ENCODE peak calls at places on chromosome 1, in five cellular contexts. P, O, K, Z and D are unnamed samples.

GRCh38 chr1:77824083-77824482 is 44.6 kb downstream of the MIGA1 start:
- DNase-seq in P (peak; percentile 71), O (no peak), K (no peak), Z (no peak), D (no peak)

GRCh38 chr1:225428879-225429455 is 1.1 kb upstream of the LBR start:
- DNase-seq in P (no peak), O (no peak), K (no peak), Z (no peak), D (no peak)

GRCh38 chr1:2596530-2597333 is 10.2 kb downstream of the PRXL2B start:
- DNase-seq in P (no peak), O (no peak), K (no peak), Z (peak; percentile 43), D (no peak)

GRCh38 chr1:87684786-87685185 is 356.1 kb downstream of the LMO4 start:
- DNase-seq in P (peak; percentile 72), O (no peak), K (no peak), Z (no peak), D (no peak)

GRCh38 chr1:198128528-198128927 is 28.3 kb upstream of the NEK7 start:
- DNase-seq in P (peak; percentile 58), O (no peak), K (no peak), Z (no peak), D (no peak)

GRCh38 chr1:213783898-213784297 is 203.9 kb upstream of the PROX1 start:
- DNase-seq in P (no peak), O (no peak), K (no peak), Z (no peak), D (no peak)

GRCh38 chr1:54107131-54107530 is 45.7 kb downstream of the CDCP2 start:
- DNase-seq in P (peak; percentile 38), O (no peak), K (peak; percentile 56), Z (no peak), D (no peak)

GRCh38 chr1:187477103-187477502 is 648.4 kb downstream of the PLA2G4A start:
- DNase-seq in P (no peak), O (no peak), K (no peak), Z (no peak), D (no peak)

GRCh38 chr1:8338526-8339202 is 20.8 kb downstream of the SLC45A1 start:
- DNase-seq in P (no peak), O (no peak), K (no peak), Z (no peak), D (no peak)

GRCh38 chr1:206693592-206693991 is 8.9 kb downstream of the MAPKAPK2 start:
- DNase-seq in P (peak; percentile 50), O (no peak), K (peak; percentile 73), Z (no peak), D (peak; percentile 62)

GRCh38 chr1:243549791-243550190 is 293.9 kb downstream of the SDCCAG8 start:
- DNase-seq in P (no peak), O (no peak), K (no peak), Z (no peak), D (no peak)

GRCh38 chr1:15260418-15261154 is 13.6 kb downstream of the FHAD1 start:
- DNase-seq in P (peak; percentile 61), O (no peak), K (peak; percentile 54), Z (no peak), D (no peak)

GRCh38 chr1:101025283-101025679 is 303 bp downstream of the DPH5 start:
- DNase-seq in P (peak; percentile 32), O (no peak), K (no peak), Z (no peak), D (no peak)

GRCh38 chr1:66354311-66354922 is 179.5 kb upstream of the SGIP1 start:
- DNase-seq in P (peak; percentile 69), O (no peak), K (no peak), Z (no peak), D (no peak)

GRCh38 chr1:212285685-212286436 is 651 bp downstream of the PPP2R5A start:
- DNase-seq in P (peak; percentile 35), O (peak; percentile 64), K (no peak), Z (peak; percentile 88), D (peak; percentile 61)

GRCh38 chr1:113057006-113057405 is 16.0 kb upstream of the LRIG2 start:
- DNase-seq in P (no peak), O (no peak), K (no peak), Z (no peak), D (no peak)

GRCh38 chr1:218250492-218250891 is 34.6 kb upstream of the RRP15 start:
- DNase-seq in P (no peak), O (no peak), K (no peak), Z (no peak), D (no peak)

GRCh38 chr1:225881081-225882007 is 836 bp downstream of the TMEM63A start:
- DNase-seq in P (peak; percentile 60), O (peak; percentile 51), K (no peak), Z (peak; percentile 90), D (peak; percentile 42)

GRCh38 chr1:37628026-37628556 is 6.6 kb downstream of the RSPO1 start:
- DNase-seq in P (no peak), O (no peak), K (no peak), Z (no peak), D (no peak)

GRCh38 chr1:44830900-44831304 is 12.2 kb downstream of the PTCH2 start:
- DNase-seq in P (no peak), O (no peak), K (no peak), Z (no peak), D (no peak)

DNA sequence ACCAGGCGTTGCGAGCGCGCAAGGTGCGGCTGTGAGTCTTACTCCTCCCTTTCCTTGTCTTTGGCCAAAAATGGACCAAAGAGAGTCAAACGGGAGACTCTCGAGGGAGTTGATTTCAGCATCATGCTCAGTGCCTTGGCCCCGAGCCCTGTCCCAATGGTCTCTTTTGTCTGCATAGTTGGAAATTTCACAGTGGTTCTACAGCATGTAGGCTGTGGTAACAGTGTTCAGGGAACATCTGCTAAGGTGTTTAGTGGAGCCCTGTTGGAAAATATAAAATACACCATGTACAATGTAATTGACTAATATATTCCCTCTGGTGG is 2.7 kb downstream of the CACNA1E start:
- DNase-seq in P (no peak), O (no peak), K (no peak), Z (no peak), D (peak; percentile 20)
- H3K27me3 ChIP-seq in P (peaks cover 45% of the 10 kb centered on the region), O (peaks cover 38% of the 10 kb centered on the region), K (peaks cover 34% of the 10 kb centered on the region), Z (peaks cover 8% of the 10 kb centered on the region), D (peaks cover 59% of the 10 kb centered on the region)

DNA sequence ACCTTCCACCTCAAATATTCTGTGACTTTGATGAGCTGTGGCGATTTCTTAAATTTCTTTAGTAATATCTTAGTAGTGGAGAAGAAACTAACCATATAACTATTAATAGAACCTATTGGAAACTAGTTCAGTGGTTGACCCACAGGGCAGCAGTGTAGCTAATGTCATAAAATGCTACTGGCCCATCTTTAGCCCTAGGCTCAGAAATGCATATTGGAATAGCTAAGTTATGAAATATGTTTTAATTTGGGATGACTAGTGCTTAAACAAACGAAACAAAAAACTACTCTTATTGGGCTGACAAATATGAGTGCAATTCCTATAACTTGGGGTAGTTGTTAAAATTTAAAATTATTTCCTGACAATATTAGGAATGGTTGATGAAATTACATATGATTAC is 20.2 kb downstream of the MACO1 start:
- DNase-seq in P (no peak), O (no peak), K (no peak), Z (no peak), D (no peak)
- H3K4me1 ChIP-seq in P (no peaks in the 10 kb centered on the region), O (no peaks in the 10 kb centered on the region), K (no peaks in the 10 kb centered on the region), Z (peaks cover 6% of the 10 kb centered on the region), D (peaks cover 25% of the 10 kb centered on the region)

DNA sequence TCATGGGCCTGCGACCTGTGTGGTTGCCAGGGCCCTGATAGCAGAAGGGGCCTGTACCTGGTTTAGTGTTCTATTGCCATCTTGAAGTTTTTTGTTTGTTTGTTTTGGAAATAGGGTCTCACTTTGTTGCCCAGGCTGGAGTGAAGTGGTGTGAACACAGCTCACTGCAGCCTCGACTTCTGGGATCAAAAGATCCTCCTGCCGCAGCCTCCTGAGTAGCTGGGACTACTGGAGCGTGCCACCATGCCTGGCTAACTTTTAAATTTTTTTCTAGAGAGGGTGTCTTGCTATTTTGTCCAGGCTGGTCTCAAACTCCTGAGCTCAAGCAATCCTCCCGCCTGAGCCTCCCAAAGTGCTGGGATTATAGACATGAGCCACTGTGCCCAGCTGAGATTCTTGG is 72.9 kb downstream of the UBE2T start:
- DNase-seq in P (no peak), O (no peak), K (no peak), Z (no peak), D (no peak)
- H3K27me3 ChIP-seq in P (peaks cover 83% of the 10 kb centered on the region), O (no peaks in the 10 kb centered on the region), K (no peaks in the 10 kb centered on the region), Z (no peaks in the 10 kb centered on the region), D (peaks cover under 1% of the 10 kb centered on the region)

GRCh38 chr1:97119260-97119659 is 397.7 kb downstream of the PTBP2 start:
- DNase-seq in P (no peak), O (no peak), K (no peak), Z (no peak), D (no peak)

GRCh38 chr1:97123717-97124446 is 402.3 kb downstream of the PTBP2 start:
- DNase-seq in P (no peak), O (peak; percentile 46), K (no peak), Z (no peak), D (no peak)

GRCh38 chr1:97120821-97121220 is 399.2 kb downstream of the PTBP2 start:
- DNase-seq in P (no peak), O (peak; percentile 16), K (no peak), Z (no peak), D (no peak)

GRCh38 chr1:97114842-97115241 is 393.3 kb downstream of the PTBP2 start:
- DNase-seq in P (no peak), O (no peak), K (no peak), Z (no peak), D (no peak)

DNA sequence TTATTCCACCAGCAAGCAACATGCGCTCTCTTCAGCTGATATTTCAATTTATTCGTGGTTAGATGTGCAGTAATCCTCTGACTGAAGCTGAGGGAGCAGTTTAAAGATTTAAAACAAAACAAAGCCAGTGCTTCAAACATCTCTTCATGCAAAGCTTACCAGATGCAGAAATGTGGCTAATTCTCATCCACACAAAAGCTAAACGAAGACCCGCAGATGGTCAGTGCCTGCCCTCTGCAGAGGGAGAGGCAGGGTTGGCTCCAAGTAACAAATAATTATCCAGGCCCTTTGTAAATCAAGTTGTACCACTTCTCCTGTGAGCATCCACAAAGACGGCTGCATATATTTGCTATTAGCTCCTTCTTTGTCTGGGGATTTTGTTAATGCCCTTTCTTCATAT is 398.2 kb downstream of the PTBP2 start:
- DNase-seq in P (no peak), O (no peak), K (no peak), Z (no peak), D (no peak)
- H3K4me1 ChIP-seq in P (peaks cover 2% of the 10 kb centered on the region), O (no peaks in the 10 kb centered on the region), K (no peaks in the 10 kb centered on the region), Z (no peaks in the 10 kb centered on the region), D (no peaks in the 10 kb centered on the region)

GRCh38 chr1:30891223-30891552 is 17.4 kb downstream of the SDC3 start:
- DNase-seq in P (no peak), O (no peak), K (no peak), Z (peak; percentile 39), D (no peak)
- H3K27me3 ChIP-seq in P (no peaks in the 10 kb centered on the region), O (no peaks in the 10 kb centered on the region), K (no peaks in the 10 kb centered on the region), Z (no peaks in the 10 kb centered on the region), D (no peaks in the 10 kb centered on the region)

GRCh38 chr1:110346690-110347089 is 7.5 kb downstream of the RBM15 start:
- DNase-seq in P (no peak), O (no peak), K (no peak), Z (no peak), D (no peak)
- H3K4me1 ChIP-seq in P (peaks cover 13% of the 10 kb centered on the region), O (no peaks in the 10 kb centered on the region), K (peaks cover 85% of the 10 kb centered on the region), Z (peaks cover 44% of the 10 kb centered on the region), D (peaks cover 96% of the 10 kb centered on the region)

GRCh38 chr1:936348-936747 is 12.6 kb downstream of the SAMD11 start:
- DNase-seq in P (no peak), O (no peak), K (no peak), Z (no peak), D (no peak)
- H3K27me3 ChIP-seq in P (no peaks in the 10 kb centered on the region), O (no peaks in the 10 kb centered on the region), K (peaks cover 8% of the 10 kb centered on the region), Z (peaks cover 12% of the 10 kb centered on the region), D (peaks cover 73% of the 10 kb centered on the region)

GRCh38 chr1:93592636-93592949 is 89.0 kb downstream of the BCAR3 start:
- DNase-seq in P (no peak), O (no peak), K (no peak), Z (no peak), D (no peak)
- H3K4me1 ChIP-seq in P (peaks cover 19% of the 10 kb centered on the region), O (peaks cover 5% of the 10 kb centered on the region), K (peaks cover 62% of the 10 kb centered on the region), Z (peaks cover 31% of the 10 kb centered on the region), D (peaks cover 63% of the 10 kb centered on the region)